ENCODE peak calls at places on chromosomes 5 and 9, in ten cellular contexts. S is stimulated activated CD8-positive, alpha-beta memory T cell treated with anti-CD3 and anti-CD28 coated beads, Interleukin-7, amount 100 ng/mL, for 1 hour; R is ACHN; J is effector CD4-positive, alpha-beta T cell; X is fibroblast of mammary gland; K is IMR-90; E is HuH-7; M is NAMALWA; G is Right ventricle myocardium superior; T is stimulated activated CD4-positive, alpha-beta T cell treated with anti-CD3 and anti-CD28 coated beads, Interleukin-1b, Interleukin-23, amount 100 ng/mL, for 24 hours. Z is an unnamed sample.

GRCh38 chr9:95497772-95498171 is 19.0 kb downstream of the PTCH1 start:
- DNase-seq in S (no peak), E (no peak), K (peak), R (no peak), X (no peak), G (no peak), J (no peak), M (no peak), T (no peak), Z (no peak)

GRCh38 chr5:31068287-31068686 is 125.2 kb upstream of the CDH6 start:
- DNase-seq in S (no peak), K (no peak), R (no peak), G (no peak), X (no peak), E (no peak), J (no peak), M (no peak), T (no peak), Z (no peak)

GRCh38 chr5:5419291-5420210 is 2.9 kb upstream of the ICE1 start:
- DNase-seq in J (no peak), S (no peak), M (peak), E (peak), R (peak), T (no peak), G (no peak), K (peak), X (peak), Z (peak)

GRCh38 chr5:41832430-41832829 is 37.8 kb downstream of the OXCT1 start:
- DNase-seq in T (no peak), M (no peak), X (no peak), K (no peak), G (no peak), R (no peak), E (no peak), J (no peak), S (no peak), Z (no peak)

GRCh38 chr9:130157079-130157478 is 15.1 kb upstream of the NCS1 start:
- DNase-seq in G (no peak), E (no peak), K (no peak), R (no peak), T (no peak), J (no peak), M (no peak), S (no peak), X (no peak), Z (no peak)

GRCh38 chr5:67235399-67236110 is 39.0 kb upstream of the CD180 start:
- DNase-seq in X (no peak), S (no peak), M (no peak), J (no peak), E (peak), K (no peak), G (no peak), T (no peak), R (no peak), Z (no peak)

GRCh38 chr5:90037646-90038045 is 371.9 kb downstream of the CETN3 start:
- DNase-seq in X (peak), R (no peak), S (no peak), J (no peak), K (peak), T (no peak), M (no peak), E (no peak), G (no peak), Z (peak)

GRCh38 chr9:94700445-94700844 is 26.1 kb upstream of the AOPEP start:
- DNase-seq in K (peak), J (no peak), M (no peak), R (no peak), T (no peak), X (no peak), G (no peak), E (no peak), S (no peak), Z (no peak)

GRCh38 chr9:130150779-130151381 is 21.3 kb upstream of the NCS1 start:
- DNase-seq in J (no peak), K (peak), R (peak), M (no peak), E (no peak), G (peak), T (no peak), S (no peak), X (peak), Z (peak)

GRCh38 chr9:22469928-22470544 is 23.4 kb downstream of the DMRTA1 start:
- DNase-seq in X (peak), K (peak), E (no peak), M (peak), J (no peak), T (no peak), S (no peak), R (peak), G (no peak), Z (peak)

GRCh38 chr9:35619800-35620158 is 1.6 kb upstream of the CD72 start:
- DNase-seq in E (no peak), X (no peak), M (no peak), T (no peak), R (no peak), G (no peak), K (no peak), S (no peak), J (no peak), Z (no peak)

GRCh38 chr9:19154135-19154612 is 26.9 kb upstream of the PLIN2 start:
- DNase-seq in G (no peak), X (peak), M (no peak), T (no peak), K (peak), S (no peak), E (peak), R (no peak), J (no peak), Z (peak)

GRCh38 chr5:10333154-10334006 is 20.1 kb upstream of the MARCHF6 start:
- DNase-seq in M (no peak), X (no peak), E (no peak), J (no peak), R (peak), K (peak), T (no peak), S (no peak), G (peak), Z (no peak)

GRCh38 chr9:137452761-137453642 is 6.1 kb downstream of the NSMF start:
- DNase-seq in J (peak), E (no peak), X (no peak), T (no peak), S (no peak), R (no peak), M (no peak), G (peak), K (no peak), Z (no peak)

GRCh38 chr9:130296783-130297055 is 31.2 kb downstream of the HMCN2 start:
- DNase-seq in T (no peak), M (no peak), S (no peak), G (no peak), J (no peak), X (no peak), R (no peak), E (no peak), K (no peak), Z (no peak)

GRCh38 chr5:77990020-77990419 is 213.9 kb upstream of the TBCA start:
- DNase-seq in T (no peak), J (no peak), S (no peak), K (no peak), G (no peak), R (no peak), E (no peak), M (no peak), X (no peak), Z (no peak)

Z was measured in astrocyte.